ENCODE peak calls at places on chromosomes 4 and X, in five cellular contexts. D is astrocyte, L is lower lobe of right lung, N is lung, Y is right lobe of liver. W is an unnamed sample.

GRCh38 chr4:38957947-38958346 is 74.3 kb downstream of the TMEM156 start:
- DNase-seq in D (no peak), Y (no peak), L (no peak), N (no peak), W (no peak)

GRCh38 chr4:2042207-2042946 is 16.8 kb upstream of the NAT8L start:
- DNase-seq in Y (peak), D (no peak), L (peak), N (no peak), W (no peak)

GRCh38 chr4:150960818-150961217 is 54.3 kb downstream of the LRBA start:
- DNase-seq in N (no peak), L (no peak), Y (no peak), D (no peak), W (no peak)

GRCh38 chr4:2949782-2950125 is 13.5 kb downstream of the NOP14 start:
- DNase-seq in L (no peak), D (no peak), N (no peak), Y (no peak), W (no peak)

GRCh38 chr4:138199568-138200235 is 42.4 kb downstream of the SLC7A11 start:
- DNase-seq in Y (no peak), L (no peak), D (peak), N (peak), W (no peak)

GRCh38 chr4:173860079-173860478 is 330.1 kb upstream of the HAND2 start:
- DNase-seq in D (peak), Y (no peak), N (no peak), L (no peak), W (no peak)

GRCh38 chr4:7422098-7422897 is 12.4 kb downstream of the PSAPL1 start:
- DNase-seq in L (peak), D (no peak), N (no peak), Y (peak), W (no peak)

GRCh38 chrX:143634701-143635442 is 1.0 kb downstream of the SLITRK4 start:
- DNase-seq in D (no peak), L (peak), Y (no peak), N (no peak), W (peak)

GRCh38 chrX:67893931-67894330 is 350.1 kb downstream of the AR start:
- DNase-seq in N (no peak), L (no peak), Y (no peak), D (peak), W (no peak)

GRCh38 chr4:48698029-48698901 is 81.8 kb downstream of the FRYL start:
- DNase-seq in Y (peak), D (peak), L (no peak), N (peak), W (no peak)

GRCh38 chr4:115113382-115114106 is at the start of gene NDST4:
- DNase-seq in N (no peak), D (peak), Y (no peak), L (no peak), W (no peak)

GRCh38 chr4:184987493-184988031 is 30.7 kb upstream of the HELT start:
- DNase-seq in N (no peak), D (no peak), Y (no peak), L (no peak), W (no peak)

GRCh38 chr4:184979461-184980124 is 38.7 kb upstream of the HELT start:
- DNase-seq in L (no peak), D (no peak), Y (no peak), N (no peak), W (no peak)

GRCh38 chr4:184988611-184989010 is 29.7 kb upstream of the HELT start:
- DNase-seq in Y (no peak), D (no peak), N (no peak), L (no peak), W (no peak)

GRCh38 chr4:184980261-184980660 is 38.0 kb upstream of the HELT start:
- DNase-seq in D (no peak), L (no peak), N (no peak), Y (no peak), W (no peak)

DNA sequence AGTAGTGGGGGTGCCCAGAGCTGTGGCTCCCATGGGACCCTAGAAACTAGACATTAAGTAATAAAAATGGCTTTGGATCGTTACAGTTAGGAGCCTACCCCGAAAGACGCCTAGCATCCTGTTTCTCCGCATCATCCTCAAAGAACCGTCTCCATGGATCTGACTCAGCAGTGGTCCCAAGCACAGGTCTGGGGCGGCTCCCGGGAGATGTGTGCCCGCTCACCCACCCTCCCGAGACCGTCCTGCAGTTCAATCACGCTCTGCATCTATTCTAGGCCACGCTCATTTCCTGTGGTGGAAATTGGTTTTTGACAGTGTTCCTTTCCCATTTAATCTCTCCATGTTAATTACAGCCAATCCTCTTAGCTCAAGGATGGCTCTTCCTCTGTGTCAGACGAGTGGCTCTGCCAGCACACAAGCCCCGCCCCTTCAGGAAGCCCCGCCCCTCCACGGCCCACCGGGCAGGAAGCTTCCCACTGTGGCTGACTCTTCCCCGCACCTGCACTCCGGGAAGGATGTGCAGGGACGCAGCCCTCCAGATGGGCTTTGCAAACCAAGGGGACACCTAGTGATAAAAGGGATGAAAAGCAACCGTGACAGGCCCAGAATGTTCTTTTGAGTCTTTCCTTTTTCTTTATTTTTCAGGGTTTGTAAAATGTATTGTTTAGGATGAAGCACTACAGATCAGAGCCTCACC is 34.5 kb upstream of the HELT start:
- DNase-seq in L (peak), N (peak), Y (peak), D (peak), W (no peak)
- TF ChIP-seq CTCF in L (peak), N (no peak), Y (peak), D (peak), W (peak)

DNA sequence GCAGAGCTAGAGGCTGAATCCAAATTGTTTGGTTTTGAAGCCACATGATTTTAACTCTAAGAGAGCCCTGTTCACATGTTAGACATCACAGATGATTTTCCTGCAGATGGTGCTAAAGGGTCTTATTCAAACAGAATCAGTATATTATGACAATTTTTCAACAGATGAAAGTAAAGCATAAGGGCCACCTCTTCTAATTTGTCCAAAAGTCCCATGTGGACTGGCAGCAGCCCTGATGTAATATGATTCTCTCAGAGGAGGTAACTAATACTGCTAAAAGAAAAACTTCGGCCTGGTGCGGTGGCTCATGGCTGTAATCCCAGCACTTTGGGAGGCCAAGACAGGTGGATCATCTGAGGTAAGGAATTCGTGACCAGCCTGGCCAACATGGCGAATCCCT is 26.0 kb upstream of the SETD7 start:
- DNase-seq in N (no peak), L (no peak), Y (no peak), D (no peak), W (no peak)
- TF ChIP-seq CTCF in N (no peak), L (no peak), Y (no peak), D (no peak), W (peak)

GRCh38 chr4:170008376-170008775 is 17.8 kb downstream of the MFAP3L start:
- DNase-seq in N (no peak), L (no peak), Y (no peak), D (no peak), W (no peak)
- TF ChIP-seq CTCF in N (no peak), L (no peak), Y (no peak), D (no peak), W (peak)

DNA sequence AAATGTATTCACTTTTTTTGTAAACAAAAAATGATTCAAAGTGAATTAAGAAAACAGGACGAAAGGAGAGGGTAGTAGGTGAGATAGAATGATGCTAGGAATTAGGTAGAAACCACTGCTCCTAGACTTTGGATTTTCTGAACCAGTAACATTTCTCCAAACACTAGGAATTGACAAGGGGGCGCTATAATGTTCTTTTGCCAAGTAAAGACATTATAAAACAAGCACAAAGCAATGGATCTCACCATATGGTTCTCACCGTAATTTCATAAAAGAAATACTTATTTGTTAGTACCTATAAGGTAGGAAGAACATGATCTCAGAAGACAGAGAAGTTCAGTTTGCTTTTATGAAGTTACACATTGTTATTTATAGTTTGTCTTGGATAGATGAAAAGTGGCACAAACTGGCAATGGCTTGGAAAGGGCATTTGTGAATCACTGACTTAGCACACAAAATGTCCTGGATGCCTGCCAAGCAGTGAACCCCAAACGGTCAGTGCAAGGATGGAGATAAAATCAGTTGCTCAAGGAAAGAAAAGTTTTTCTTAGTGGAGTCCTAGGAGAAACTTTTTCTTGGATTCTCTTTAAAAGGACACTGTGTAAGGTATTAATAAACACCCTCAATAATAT is 8.1 kb upstream of the TBC1D1 start:
- DNase-seq in N (no peak), Y (no peak), D (no peak), L (no peak), W (no peak)
- TF ChIP-seq CTCF in N (no peak), Y (no peak), D (no peak), L (no peak), W (peak)

DNA sequence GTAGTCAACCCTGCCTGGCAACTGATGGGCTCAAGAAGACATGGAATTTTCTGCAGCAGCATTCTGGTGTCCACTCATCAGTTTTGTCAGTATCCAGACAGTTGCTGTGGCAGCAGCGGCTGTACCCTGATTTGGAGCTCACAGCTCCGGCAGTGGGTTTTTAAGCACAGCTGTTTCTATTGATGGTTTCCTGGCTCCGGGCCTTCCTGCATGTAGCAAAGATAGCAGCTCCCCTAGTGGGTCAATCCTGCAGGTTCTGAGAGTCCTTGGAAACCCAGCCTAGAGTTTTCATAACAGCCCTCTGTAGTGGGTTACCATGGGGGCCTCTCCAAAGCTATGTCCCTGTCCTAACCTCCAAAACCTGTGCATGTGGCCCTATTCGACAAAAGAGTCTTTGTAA is 84.0 kb upstream of the ATP6AP2 start:
- DNase-seq in Y (no peak), N (no peak), L (no peak), D (peak), W (no peak)
- TF ChIP-seq CTCF in Y (no peak), N (no peak), L (no peak), D (peak), W (peak)

GRCh38 chr4:133146574-133147198 is 2.4 kb upstream of the PCDH10 start:
- DNase-seq in D (peak), Y (no peak), N (no peak), L (no peak), W (peak)

GRCh38 chr4:133148690-133149363 is at the start of gene PCDH10:
- DNase-seq in Y (peak), N (peak), L (peak), D (peak), W (peak)

GRCh38 chr4:133149364-133149695 is 236 bp downstream of the PCDH10 start:
- DNase-seq in L (no peak), D (no peak), Y (no peak), N (no peak), W (no peak)

GRCh38 chr4:133147365-133147821 is 1.7 kb upstream of the PCDH10 start:
- DNase-seq in Y (no peak), D (no peak), L (no peak), N (no peak), W (peak)

DNA sequence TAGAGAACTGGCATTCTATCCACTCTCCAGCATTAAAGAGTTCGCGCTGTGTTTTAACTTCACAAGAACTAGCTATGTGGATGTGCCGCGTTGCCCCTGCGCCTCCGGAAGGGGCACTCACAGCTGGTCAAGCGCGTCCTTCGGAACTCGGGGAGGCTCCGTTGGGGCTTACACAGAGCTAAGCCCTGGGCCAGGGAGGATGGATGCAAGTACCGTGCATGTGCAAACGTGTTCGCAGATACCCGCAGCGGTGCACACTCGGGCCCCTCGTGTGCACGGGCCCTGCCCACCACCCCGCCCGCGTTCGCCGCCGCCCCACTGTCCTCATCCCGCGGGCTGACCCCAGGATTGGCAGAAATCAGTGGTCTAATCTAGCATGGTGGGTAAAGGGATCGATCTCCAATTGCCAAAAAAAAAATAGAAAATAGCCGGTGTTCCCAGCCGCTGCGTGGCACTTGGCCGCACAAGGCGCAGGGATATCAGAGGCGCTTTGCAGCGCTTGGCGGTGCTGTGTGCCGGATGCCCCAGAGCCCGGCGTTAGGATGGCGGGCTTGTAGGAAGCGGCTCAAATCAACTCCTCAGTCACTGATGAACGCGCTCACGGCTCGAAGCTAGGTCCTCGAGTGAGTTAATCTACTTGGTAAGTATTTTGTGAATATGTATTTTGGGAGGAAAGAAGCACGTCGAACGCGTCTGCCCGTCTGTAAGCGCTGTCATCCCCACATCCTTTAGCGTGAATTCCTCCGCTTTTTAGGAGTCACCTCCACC is 988 bp upstream of the PCDH10 start:
- DNase-seq in Y (no peak), D (peak), L (no peak), N (no peak), W (peak)
- TF ChIP-seq CTCF in Y (no peak), D (peak), L (no peak), N (no peak), W (peak)

DNA sequence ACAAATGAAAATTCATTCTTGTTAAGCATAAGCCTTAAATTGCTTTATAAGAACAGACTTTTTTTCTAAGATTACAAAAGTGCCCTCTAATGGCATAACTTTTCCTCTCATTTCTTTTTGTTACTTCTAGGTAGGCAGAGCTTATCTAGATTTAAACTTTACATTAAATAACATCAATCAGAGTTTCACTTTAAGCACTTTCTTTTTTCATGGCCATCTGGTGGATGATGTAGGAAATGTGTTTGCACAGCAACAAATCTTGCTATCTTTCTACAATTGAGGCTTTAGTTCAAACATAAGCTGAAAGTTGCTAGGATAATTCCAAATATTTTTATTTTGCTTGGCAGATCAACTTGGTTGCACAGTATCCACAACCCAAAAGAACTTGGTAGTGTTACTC is 22.1 kb downstream of the NDNF start:
- DNase-seq in Y (no peak), N (no peak), D (no peak), L (no peak), W (no peak)
- TF ChIP-seq CTCF in Y (peak), N (no peak), D (peak), L (peak), W (peak)

DNA sequence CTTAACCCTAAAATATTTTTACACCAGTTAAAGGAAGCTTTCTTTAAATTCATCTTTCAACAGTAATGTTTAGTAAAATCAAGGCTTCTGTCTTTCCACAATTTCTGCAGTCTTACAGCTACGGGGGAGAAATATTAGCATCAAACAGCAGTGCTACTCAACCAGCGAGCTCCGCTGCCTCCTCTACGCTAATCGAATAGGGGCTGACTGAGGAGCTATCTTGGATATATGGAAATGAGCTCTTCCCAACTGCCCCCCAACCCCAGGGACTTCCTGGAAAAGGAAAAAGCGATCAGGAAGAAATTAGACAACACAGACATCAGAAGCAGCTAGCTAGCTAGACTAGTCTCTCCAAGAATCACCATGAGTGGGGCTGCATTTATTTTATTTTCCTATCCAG is 7.7 kb downstream of the NKX6-1 start:
- DNase-seq in Y (no peak), L (no peak), D (no peak), N (no peak), W (no peak)
- TF ChIP-seq CTCF in Y (no peak), L (no peak), D (no peak), N (no peak), W (no peak)

GRCh38 chr4:85228264-85228663 is 246.7 kb upstream of the ARHGAP24 start:
- DNase-seq in Y (no peak), N (no peak), L (no peak), D (no peak), W (no peak)
- TF ChIP-seq CTCF in Y (no peak), N (no peak), L (no peak), D (no peak), W (no peak)